ENCODE peak calls at places on chromosomes 6 and 20, in ten cellular contexts. One of them, this sample, is unnamed.

GRCh38 chr6:154797857-154798256 is 64.6 kb downstream of the SCAF8 start:
- DNase-seq in ovary: no peak
- DNase-seq in stomach: no peak
- DNase-seq in uterus: no peak
- DNase-seq in esophagus squamous epithelium: no peak
- DNase-seq in sigmoid colon: no peak
- DNase-seq in K562: no peak
- DNase-seq in NB4: no peak
- DNase-seq in A549: no peak
- DNase-seq in HCT116: no peak
- DNase-seq in this sample: no peak

GRCh38 chr6:17381429-17382147 is 11.8 kb upstream of the CAP2 start:
- DNase-seq in HCT116: no peak
- DNase-seq in ovary: no peak
- DNase-seq in sigmoid colon: no peak
- DNase-seq in esophagus squamous epithelium: no peak
- DNase-seq in K562: no peak
- DNase-seq in NB4: no peak
- DNase-seq in A549: peak
- DNase-seq in uterus: no peak
- DNase-seq in stomach: no peak
- DNase-seq in this sample: no peak

GRCh38 chr6:25503686-25504085 is 148.3 kb upstream of the SCGN start:
- DNase-seq in stomach: no peak
- DNase-seq in uterus: no peak
- DNase-seq in NB4: no peak
- DNase-seq in A549: no peak
- DNase-seq in K562: no peak
- DNase-seq in HCT116: no peak
- DNase-seq in sigmoid colon: no peak
- DNase-seq in ovary: no peak
- DNase-seq in esophagus squamous epithelium: no peak
- DNase-seq in this sample: no peak

GRCh38 chr6:26581164-26581915 is 15.4 kb upstream of the ABT1 start:
- DNase-seq in HCT116: no peak
- DNase-seq in K562: no peak
- DNase-seq in sigmoid colon: no peak
- DNase-seq in A549: no peak
- DNase-seq in uterus: no peak
- DNase-seq in esophagus squamous epithelium: no peak
- DNase-seq in stomach: no peak
- DNase-seq in ovary: no peak
- DNase-seq in NB4: no peak
- DNase-seq in this sample: no peak

GRCh38 chr20:62029951-62030350 is 35.7 kb downstream of the TAF4 start:
- DNase-seq in sigmoid colon: no peak
- DNase-seq in K562: no peak
- DNase-seq in NB4: no peak
- DNase-seq in stomach: no peak
- DNase-seq in A549: no peak
- DNase-seq in HCT116: no peak
- DNase-seq in esophagus squamous epithelium: no peak
- DNase-seq in uterus: no peak
- DNase-seq in ovary: no peak
- DNase-seq in this sample: no peak

GRCh38 chr20:7379206-7379605 is 561.1 kb downstream of the HAO1 start:
- DNase-seq in uterus: no peak
- DNase-seq in esophagus squamous epithelium: no peak
- DNase-seq in sigmoid colon: no peak
- DNase-seq in A549: no peak
- DNase-seq in NB4: no peak
- DNase-seq in HCT116: no peak
- DNase-seq in stomach: no peak
- DNase-seq in ovary: no peak
- DNase-seq in K562: no peak
- DNase-seq in this sample: no peak

GRCh38 chr6:157954150-157955117 is 27.2 kb upstream of the SYNJ2 start:
- DNase-seq in NB4: peak
- DNase-seq in stomach: peak
- DNase-seq in A549: no peak
- DNase-seq in uterus: no peak
- DNase-seq in K562: no peak
- DNase-seq in esophagus squamous epithelium: no peak
- DNase-seq in sigmoid colon: no peak
- DNase-seq in HCT116: no peak
- DNase-seq in ovary: no peak
- DNase-seq in this sample: no peak

GRCh38 chr6:122779672-122780066 is at the start of gene FABP7:
- DNase-seq in sigmoid colon: no peak
- DNase-seq in K562: no peak
- DNase-seq in stomach: no peak
- DNase-seq in uterus: no peak
- DNase-seq in HCT116: no peak
- DNase-seq in A549: no peak
- DNase-seq in NB4: no peak
- DNase-seq in ovary: no peak
- DNase-seq in esophagus squamous epithelium: no peak
- DNase-seq in this sample: no peak

GRCh38 chr20:14865169-14865568 is 527.8 kb upstream of the FLRT3 start:
- DNase-seq in HCT116: no peak
- DNase-seq in stomach: no peak
- DNase-seq in NB4: no peak
- DNase-seq in A549: no peak
- DNase-seq in sigmoid colon: no peak
- DNase-seq in K562: no peak
- DNase-seq in ovary: no peak
- DNase-seq in uterus: no peak
- DNase-seq in esophagus squamous epithelium: no peak
- DNase-seq in this sample: no peak

GRCh38 chr20:10430000-10430466 is 4.0 kb downstream of the MKKS start:
- DNase-seq in A549: peak
- DNase-seq in sigmoid colon: no peak
- DNase-seq in K562: no peak
- DNase-seq in stomach: no peak
- DNase-seq in ovary: no peak
- DNase-seq in NB4: no peak
- DNase-seq in HCT116: no peak
- DNase-seq in esophagus squamous epithelium: no peak
- DNase-seq in uterus: no peak
- DNase-seq in this sample: peak

GRCh38 chr20:45355685-45356084 is 7.3 kb upstream of the SYS1 start:
- DNase-seq in sigmoid colon: no peak
- DNase-seq in ovary: no peak
- DNase-seq in NB4: no peak
- DNase-seq in HCT116: no peak
- DNase-seq in esophagus squamous epithelium: no peak
- DNase-seq in K562: no peak
- DNase-seq in A549: no peak
- DNase-seq in uterus: no peak
- DNase-seq in stomach: no peak
- DNase-seq in this sample: no peak

GRCh38 chr20:45359406-45360148 is 3.4 kb upstream of the SYS1 start:
- DNase-seq in NB4: no peak
- DNase-seq in esophagus squamous epithelium: no peak
- DNase-seq in HCT116: no peak
- DNase-seq in A549: no peak
- DNase-seq in K562: no peak
- DNase-seq in ovary: no peak
- DNase-seq in stomach: peak
- DNase-seq in uterus: peak
- DNase-seq in sigmoid colon: peak
- DNase-seq in this sample: no peak

GRCh38 chr20:45355209-45355608 is 7.0 kb upstream of the SDC4 start:
- DNase-seq in A549: peak
- DNase-seq in uterus: no peak
- DNase-seq in stomach: no peak
- DNase-seq in sigmoid colon: peak
- DNase-seq in NB4: no peak
- DNase-seq in esophagus squamous epithelium: no peak
- DNase-seq in HCT116: no peak
- DNase-seq in ovary: no peak
- DNase-seq in K562: no peak
- DNase-seq in this sample: peak

GRCh38 chr20:45359069-45359405 is 3.9 kb upstream of the SYS1 start:
- DNase-seq in sigmoid colon: peak
- DNase-seq in K562: no peak
- DNase-seq in uterus: peak
- DNase-seq in A549: no peak
- DNase-seq in NB4: no peak
- DNase-seq in stomach: peak
- DNase-seq in ovary: no peak
- DNase-seq in esophagus squamous epithelium: no peak
- DNase-seq in HCT116: no peak
- DNase-seq in this sample: no peak

GRCh38 chr20:45358282-45359068 is 4.5 kb upstream of the SYS1 start:
- DNase-seq in ovary: peak
- DNase-seq in sigmoid colon: peak
- DNase-seq in uterus: peak
- DNase-seq in esophagus squamous epithelium: no peak
- DNase-seq in NB4: peak
- DNase-seq in A549: no peak
- DNase-seq in stomach: peak
- DNase-seq in HCT116: no peak
- DNase-seq in K562: peak
- DNase-seq in this sample: no peak
- TF ChIP-seq POLR2A in ovary: no peak
- TF ChIP-seq POLR2A in sigmoid colon: peak
- TF ChIP-seq POLR2A in uterus: no peak
- TF ChIP-seq POLR2A in esophagus squamous epithelium: no peak
- TF ChIP-seq POLR2A in NB4: no peak
- TF ChIP-seq POLR2A in A549: no peak
- TF ChIP-seq POLR2A in stomach: no peak
- TF ChIP-seq POLR2A in HCT116: no peak
- TF ChIP-seq POLR2A in K562: no peak
- TF ChIP-seq POLR2A in this sample: no peak

DNA sequence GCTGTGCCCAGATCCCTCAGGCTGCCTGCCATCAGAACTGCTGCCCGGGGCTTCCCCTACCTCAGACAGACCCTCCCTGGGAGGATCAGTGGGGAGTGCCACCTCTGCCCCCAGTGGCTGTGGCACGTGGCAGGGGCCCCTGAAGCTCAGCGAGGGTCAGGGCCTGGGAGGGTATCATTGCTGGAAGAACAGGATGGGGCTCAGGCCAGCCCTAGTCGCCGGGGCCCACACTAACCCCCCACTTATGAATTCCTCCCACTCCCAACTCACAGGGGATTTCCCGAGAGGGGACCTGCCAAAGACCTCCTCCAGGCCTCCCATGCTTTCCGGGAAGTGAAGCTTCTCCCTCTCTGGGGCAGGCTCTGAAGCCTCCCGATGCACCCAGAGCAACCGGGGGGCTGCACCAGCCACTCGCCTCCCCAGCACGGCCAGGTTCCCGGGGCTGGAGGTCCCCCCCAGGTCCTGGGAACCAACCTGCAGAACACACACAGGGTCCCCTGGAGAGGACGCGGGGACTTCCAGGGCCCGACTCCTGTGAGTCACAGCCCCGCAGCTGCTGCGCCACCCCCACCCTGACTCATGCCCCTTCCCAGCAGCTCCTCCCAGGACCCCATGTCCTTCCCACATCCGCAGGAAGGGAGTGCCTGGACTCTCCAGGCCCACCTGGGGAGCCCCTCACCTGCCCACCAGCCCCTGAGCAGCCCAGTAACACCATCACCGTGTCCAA is 2.5 kb downstream of the TNFRSF6B start:
- DNase-seq in NB4: peak
- DNase-seq in A549: peak
- DNase-seq in stomach: no peak
- DNase-seq in K562: peak
- DNase-seq in sigmoid colon: peak
- DNase-seq in HCT116: peak
- DNase-seq in uterus: peak
- DNase-seq in ovary: peak
- DNase-seq in esophagus squamous epithelium: no peak
- DNase-seq in this sample: peak
- TF ChIP-seq POLR2A in NB4: peak
- TF ChIP-seq POLR2A in A549: no peak
- TF ChIP-seq POLR2A in stomach: no peak
- TF ChIP-seq POLR2A in K562: peak
- TF ChIP-seq POLR2A in sigmoid colon: no peak
- TF ChIP-seq POLR2A in HCT116: no peak
- TF ChIP-seq POLR2A in uterus: no peak
- TF ChIP-seq POLR2A in ovary: no peak
- TF ChIP-seq POLR2A in esophagus squamous epithelium: no peak
- TF ChIP-seq POLR2A in this sample: no peak

GRCh38 chr6:133613231-133613630 is 275.7 kb upstream of the TCF21 start:
- DNase-seq in stomach: no peak
- DNase-seq in A549: no peak
- DNase-seq in NB4: no peak
- DNase-seq in ovary: no peak
- DNase-seq in uterus: no peak
- DNase-seq in esophagus squamous epithelium: no peak
- DNase-seq in sigmoid colon: no peak
- DNase-seq in HCT116: no peak
- DNase-seq in K562: no peak
- DNase-seq in this sample: no peak
- TF ChIP-seq POLR2A in stomach: no peak
- TF ChIP-seq POLR2A in A549: no peak
- TF ChIP-seq POLR2A in NB4: no peak
- TF ChIP-seq POLR2A in ovary: no peak
- TF ChIP-seq POLR2A in uterus: no peak
- TF ChIP-seq POLR2A in esophagus squamous epithelium: no peak
- TF ChIP-seq POLR2A in sigmoid colon: no peak
- TF ChIP-seq POLR2A in HCT116: no peak
- TF ChIP-seq POLR2A in K562: no peak
- TF ChIP-seq POLR2A in this sample: no peak

DNA sequence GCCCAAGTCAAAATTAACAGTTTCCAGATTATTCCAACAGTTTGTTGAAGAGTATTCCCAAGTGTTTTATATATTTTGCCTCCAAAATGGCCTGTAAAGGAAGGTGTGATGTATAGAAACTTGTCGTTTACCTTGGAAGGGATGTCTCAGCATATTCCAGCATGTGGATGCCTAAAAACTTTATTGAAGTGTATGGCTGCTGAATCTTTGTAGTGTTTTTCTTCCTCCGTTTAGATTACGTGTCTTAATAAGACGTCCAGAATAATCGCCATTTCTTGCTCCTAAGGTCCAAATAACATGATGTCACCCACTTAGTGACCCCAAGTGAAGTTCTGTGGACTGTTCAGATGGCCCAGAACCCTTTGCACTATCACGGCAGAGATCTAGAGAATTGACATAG is 18.0 kb upstream of the SF3B5 start:
- DNase-seq in K562: no peak
- DNase-seq in uterus: no peak
- DNase-seq in esophagus squamous epithelium: no peak
- DNase-seq in NB4: no peak
- DNase-seq in A549: no peak
- DNase-seq in HCT116: no peak
- DNase-seq in sigmoid colon: no peak
- DNase-seq in ovary: no peak
- DNase-seq in stomach: no peak
- DNase-seq in this sample: no peak
- TF ChIP-seq POLR2A in K562: no peak
- TF ChIP-seq POLR2A in uterus: no peak
- TF ChIP-seq POLR2A in esophagus squamous epithelium: no peak
- TF ChIP-seq POLR2A in NB4: no peak
- TF ChIP-seq POLR2A in A549: no peak
- TF ChIP-seq POLR2A in HCT116: no peak
- TF ChIP-seq POLR2A in sigmoid colon: no peak
- TF ChIP-seq POLR2A in ovary: no peak
- TF ChIP-seq POLR2A in stomach: no peak
- TF ChIP-seq POLR2A in this sample: no peak

This sample was measured in H54.